ENCODE peak calls at places on chromosomes 1 and 21, in six cellular contexts. M is vagina; H is fibroblast of lung; P is GM23338; Q is psoas muscle; U is naive thymus-derived CD4-positive, alpha-beta T cell. S is an unnamed sample. For H3K4me1, the result is how much of the 10 kb centered on the place peaks cover.

GRCh38 chr1:154295408-154296235 is 23.2 kb downstream of the HAX1 start:
- DNase-seq in M (no peak), H (no peak), P (peak), Q (no peak), U (no peak), S (no peak)

GRCh38 chr1:89598450-89599331 is 34.2 kb upstream of the LRRC8C start:
- DNase-seq in M (no peak), H (no peak), P (peak), Q (no peak), U (peak), S (no peak)

GRCh38 chr1:158969166-158969565 is 37.8 kb downstream of the PYHIN1 start:
- DNase-seq in M (no peak), H (no peak), P (no peak), Q (no peak), U (no peak), S (no peak)

GRCh38 chr1:225745231-225745630 is 32.4 kb upstream of the SRP9 start:
- DNase-seq in M (no peak), H (no peak), P (no peak), Q (no peak), U (no peak), S (no peak)

GRCh38 chr1:184945034-184945433 is 29.3 kb downstream of the NIBAN1 start:
- DNase-seq in M (no peak), H (peak), P (no peak), Q (no peak), U (no peak), S (no peak)

GRCh38 chr1:199083680-199084079 is 444.8 kb downstream of the PTPRC start:
- DNase-seq in M (no peak), H (peak), P (no peak), Q (no peak), U (no peak), S (no peak)

GRCh38 chr1:219940707-219941106 is 12.3 kb upstream of the SLC30A10 start:
- DNase-seq in M (no peak), H (peak), P (no peak), Q (no peak), U (no peak), S (no peak)

GRCh38 chr21:21159253-21159899 is 161.2 kb downstream of the NCAM2 start:
- DNase-seq in M (no peak), H (peak), P (no peak), Q (no peak), U (no peak), S (no peak)

GRCh38 chr1:173329747-173330146 is 122.6 kb upstream of the TNFSF4 start:
- DNase-seq in M (no peak), H (peak), P (no peak), Q (no peak), U (no peak), S (no peak)

GRCh38 chr21:46095106-46095719 is 2.7 kb upstream of the COL6A2 start:
- DNase-seq in M (peak), H (no peak), P (no peak), Q (peak), U (no peak), S (peak)

GRCh38 chr1:97918961-97919360 is 1.9 kb downstream of the DPYD start:
- DNase-seq in M (no peak), H (no peak), P (no peak), Q (no peak), U (no peak), S (no peak)
- H3K4me3 ChIP-seq in M (peak), H (peak), P (no peak), Q (peak), U (peak), S (no peak)

DNA sequence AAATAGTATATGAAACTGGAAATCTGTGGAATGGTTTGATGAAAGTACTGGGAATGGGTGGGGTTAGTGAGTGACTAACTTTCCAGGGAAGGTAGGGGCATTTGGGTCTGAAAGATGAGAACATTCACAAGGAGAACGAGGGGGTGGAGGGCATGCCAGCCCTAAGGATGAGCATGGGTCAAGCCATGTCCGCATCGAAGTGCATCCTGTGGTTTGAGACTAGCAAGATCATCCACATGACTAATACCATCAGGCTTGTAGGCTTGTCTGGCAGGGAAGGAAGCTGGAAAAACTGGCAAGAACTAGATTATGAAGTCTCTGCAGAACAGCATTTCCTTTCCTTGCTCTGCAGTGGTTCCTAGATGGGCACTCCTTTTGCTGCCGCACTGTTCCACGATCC is 70.4 kb upstream of the UBE2U start:
- DNase-seq in M (peak), H (peak), P (no peak), Q (no peak), U (no peak), S (no peak)
- H3K4me1 ChIP-seq in M (under half), H (under half), P (under half), Q (under half), U (under half), S (under half)

DNA sequence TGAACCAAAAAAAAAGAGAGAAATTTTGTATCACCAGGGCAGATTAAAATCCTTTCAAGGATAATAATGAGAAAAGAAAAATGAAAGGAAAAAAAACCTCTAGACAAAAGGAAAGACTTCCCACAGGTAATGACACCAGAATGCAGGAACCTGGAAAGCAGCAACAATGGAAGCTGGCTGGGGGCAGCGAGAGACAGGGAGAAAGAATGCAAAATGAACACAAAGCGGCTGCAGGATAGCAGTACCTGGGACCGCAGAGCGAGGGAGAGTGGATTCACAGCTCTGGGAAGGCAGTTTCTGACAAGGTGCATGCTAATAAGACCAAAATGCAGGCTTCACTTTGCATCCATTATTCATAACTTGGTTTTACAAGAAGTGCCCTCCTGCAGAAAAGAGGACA is 349.0 kb downstream of the SIPA1L2 start:
- DNase-seq in M (no peak), H (no peak), P (peak), Q (no peak), U (no peak), S (no peak)
- H3K4me3 ChIP-seq in M (no peak), H (no peak), P (no peak), Q (no peak), U (no peak), S (no peak)

GRCh38 chr1:40040511-40041465 is at the start of gene CAP1:
- DNase-seq in M (peak), H (peak), P (peak), Q (peak), U (peak), S (peak)
- H3K4me1 ChIP-seq in M (half or more), H (under half), P (under half), Q (half or more), U (half or more), S (half or more)

GRCh38 chr1:211334986-211335385 is 8.4 kb downstream of the TRAF5 start:
- DNase-seq in M (peak), H (no peak), P (no peak), Q (no peak), U (no peak), S (no peak)

GRCh38 chr1:211336161-211336560 is 9.5 kb downstream of the TRAF5 start:
- DNase-seq in M (peak), H (no peak), P (no peak), Q (no peak), U (no peak), S (peak)

GRCh38 chr1:211336775-211337174 is 10.1 kb downstream of the TRAF5 start:
- DNase-seq in M (peak), H (no peak), P (no peak), Q (no peak), U (no peak), S (peak)

GRCh38 chr1:211333906-211334305 is 7.3 kb downstream of the TRAF5 start:
- DNase-seq in M (peak), H (no peak), P (no peak), Q (no peak), U (no peak), S (no peak)

DNA sequence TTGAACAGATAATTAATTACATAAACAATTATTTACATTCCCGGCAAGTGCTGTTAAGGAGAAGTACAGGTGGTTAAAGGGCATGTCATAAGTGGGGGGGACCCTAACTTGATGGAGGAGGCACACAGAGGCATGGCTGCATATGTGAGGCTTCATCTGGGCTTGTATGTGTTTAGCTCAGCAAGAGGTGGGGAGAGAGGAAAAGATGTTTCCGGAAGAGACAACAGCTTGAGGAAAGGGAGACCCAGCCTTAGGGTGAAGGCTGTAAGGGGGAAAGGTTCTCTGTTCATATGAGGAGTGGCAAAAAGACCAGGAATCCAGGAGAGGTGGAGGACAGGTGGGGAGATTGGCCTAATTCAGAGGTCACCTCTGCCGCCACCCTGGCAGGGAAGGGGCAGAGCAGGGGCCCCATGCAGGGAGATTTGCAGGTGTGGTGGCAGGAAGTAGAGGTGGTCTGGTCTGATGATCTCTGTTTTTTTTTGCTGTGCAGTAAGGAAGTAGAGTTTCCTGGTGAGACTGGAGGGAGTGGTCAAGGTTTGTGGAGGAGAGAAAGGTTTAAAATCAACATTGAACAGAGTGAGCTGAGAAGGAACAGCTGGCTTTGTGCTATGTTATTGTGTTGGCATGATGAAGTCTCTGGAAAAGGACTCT is 9.0 kb downstream of the TRAF5 start:
- DNase-seq in M (peak), H (no peak), P (no peak), Q (no peak), U (peak), S (peak)
- H3K4me3 ChIP-seq in M (no peak), H (no peak), P (no peak), Q (no peak), U (peak), S (no peak)

GRCh38 chr21:44911384-44912157 is 9.1 kb downstream of the ITGB2 start:
- DNase-seq in M (no peak), H (no peak), P (no peak), Q (peak), U (peak), S (peak)

GRCh38 chr21:44909719-44910118 is 11.0 kb downstream of the ITGB2 start:
- DNase-seq in M (no peak), H (no peak), P (no peak), Q (no peak), U (no peak), S (no peak)

GRCh38 chr21:44911066-44911383 is 9.7 kb downstream of the ITGB2 start:
- DNase-seq in M (no peak), H (no peak), P (no peak), Q (no peak), U (no peak), S (no peak)

GRCh38 chr21:44908908-44909307 is 11.8 kb downstream of the ITGB2 start:
- DNase-seq in M (no peak), H (no peak), P (no peak), Q (no peak), U (no peak), S (no peak)

GRCh38 chr21:44910229-44911065 is 10.3 kb downstream of the ITGB2 start:
- DNase-seq in M (no peak), H (no peak), P (no peak), Q (no peak), U (no peak), S (no peak)
- H3K4me1 ChIP-seq in M (under half), H (under half), P (under half), Q (under half), U (under half), S (under half)

GRCh38 chr1:235095938-235096562 is 32.6 kb downstream of the TOMM20 start:
- DNase-seq in M (no peak), H (no peak), P (no peak), Q (no peak), U (no peak), S (no peak)

GRCh38 chr1:235098547-235098946 is 30.1 kb downstream of the TOMM20 start:
- DNase-seq in M (no peak), H (no peak), P (no peak), Q (no peak), U (no peak), S (no peak)

GRCh38 chr1:235090406-235091069 is 38.1 kb downstream of the TOMM20 start:
- DNase-seq in M (no peak), H (peak), P (peak), Q (no peak), U (no peak), S (peak)

GRCh38 chr1:235093013-235093618 is 35.5 kb downstream of the TOMM20 start:
- DNase-seq in M (no peak), H (peak), P (peak), Q (no peak), U (no peak), S (peak)

DNA sequence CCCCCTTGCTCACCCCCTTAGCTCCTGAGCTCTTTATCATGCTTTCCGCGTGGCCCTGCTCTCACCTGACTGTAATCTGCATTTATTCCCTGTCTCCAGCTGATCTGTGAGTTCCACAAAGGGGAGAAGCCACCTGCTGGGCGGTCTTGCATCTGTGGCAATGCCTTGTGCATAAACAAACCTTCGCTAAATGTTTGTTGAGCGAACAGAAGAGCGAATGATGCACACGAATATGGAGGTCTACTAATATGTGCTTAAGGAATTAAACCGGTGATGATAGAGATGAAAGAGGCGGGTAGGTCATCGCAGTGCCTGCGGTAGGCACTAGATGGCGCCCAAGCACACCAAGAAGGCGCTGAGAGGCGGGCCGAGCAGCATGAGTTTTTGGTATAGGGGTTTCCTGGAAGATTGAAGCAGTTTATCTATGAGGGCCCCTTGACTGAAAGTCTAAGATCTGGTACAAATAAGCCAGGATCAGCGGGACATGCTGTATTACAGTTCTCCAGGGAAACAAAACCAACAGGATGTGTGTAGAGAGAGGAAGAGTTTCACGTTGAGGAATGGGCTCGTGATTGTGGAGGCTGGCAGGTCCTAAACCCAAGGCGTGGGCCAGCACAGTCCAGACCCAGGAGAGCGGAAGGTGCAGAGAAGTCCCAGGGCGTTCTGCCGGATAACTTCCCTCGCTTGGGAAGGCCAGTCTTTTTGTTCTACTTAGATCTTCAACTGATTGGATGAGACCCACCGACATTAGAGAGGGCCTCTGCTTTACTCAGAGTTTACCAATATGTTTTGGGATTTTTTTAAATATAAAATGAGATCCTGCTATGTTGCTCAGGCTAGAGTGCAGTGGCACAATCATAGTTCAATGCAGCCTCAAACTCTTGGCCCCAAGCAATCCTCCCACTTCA is 34.7 kb downstream of the TOMM20 start:
- DNase-seq in M (no peak), H (peak), P (peak), Q (peak), U (peak), S (peak)
- H3K4me3 ChIP-seq in M (peak), H (peak), P (peak), Q (peak), U (no peak), S (no peak)

DNA sequence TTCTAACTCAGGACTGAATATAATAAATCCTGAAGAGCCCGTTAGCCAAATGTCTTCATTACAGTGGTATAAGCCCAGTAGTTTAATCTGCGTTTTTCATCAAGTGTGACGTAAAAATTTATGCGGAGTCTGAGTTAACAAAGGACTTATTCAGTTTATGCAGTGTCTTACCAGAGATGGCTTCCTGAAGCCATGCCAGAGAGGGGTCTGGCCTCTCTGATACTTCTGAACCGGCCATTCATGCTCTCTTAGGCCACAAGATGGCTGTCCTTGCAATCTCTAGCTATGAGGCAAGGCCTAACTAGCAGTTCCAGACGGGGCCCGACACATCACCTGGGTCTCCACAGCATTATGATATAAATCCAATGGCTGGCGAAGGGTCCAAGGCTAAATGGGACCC is 101.4 kb downstream of the TEX35 start:
- DNase-seq in M (no peak), H (no peak), P (peak), Q (no peak), U (no peak), S (no peak)
- H3K4me1 ChIP-seq in M (under half), H (under half), P (under half), Q (under half), U (under half), S (under half)

DNA sequence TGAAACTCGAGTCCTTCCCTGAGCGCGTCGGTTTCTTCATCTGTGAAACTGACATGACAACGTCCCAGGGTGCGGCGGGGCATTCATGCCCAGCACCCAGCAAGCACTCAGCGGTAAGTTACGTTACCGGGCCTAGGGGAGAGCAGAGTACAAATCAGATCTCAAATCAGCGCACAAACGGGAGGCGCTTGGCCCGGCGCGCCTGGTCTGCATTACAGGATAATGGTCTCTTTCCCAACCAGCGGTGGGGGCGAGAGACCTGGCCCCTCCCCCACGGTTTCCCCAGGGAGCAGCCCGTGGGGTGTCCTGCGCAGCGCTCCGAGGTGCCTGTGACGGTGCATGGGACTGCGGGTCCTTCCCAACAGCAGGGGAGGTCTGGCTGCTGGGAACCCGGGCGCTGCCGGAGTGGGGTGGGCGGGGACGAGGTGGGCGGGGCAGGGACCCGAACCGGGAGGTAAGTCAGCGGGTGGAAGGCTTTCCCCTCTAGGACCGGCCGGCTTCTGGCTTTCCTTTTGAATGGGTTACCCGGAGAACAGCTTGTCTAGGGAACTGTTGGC is 1.0 kb downstream of the TMEM51 start:
- DNase-seq in M (no peak), H (peak), P (peak), Q (peak), U (no peak), S (peak)
- H3K4me3 ChIP-seq in M (peak), H (peak), P (peak), Q (peak), U (peak), S (peak)